ENCODE peak calls at places on chromosomes 13 and 19, in ten cellular contexts. P, T, D, M, K, R, U, N, F and I are unnamed samples.

GRCh38 chr19:4914736-4915501 is 5.6 kb downstream of the UHRF1 start:
- DNase-seq in R (peak; percentile 90), F (peak; percentile 73), K (peak; percentile 21), U (peak; percentile 25), M (no peak), P (no peak), N (no peak), D (peak; percentile 94), T (peak; percentile 69), I (peak; percentile 89)

GRCh38 chr19:18832331-18833140 is 777 bp downstream of the UPF1 start:
- DNase-seq in K (no peak), M (no peak), T (no peak), R (peak; percentile 18), F (peak; percentile 32), U (no peak), D (peak; percentile 65), P (peak; percentile 45), N (peak; percentile 85), I (peak; percentile 42)

GRCh38 chr19:31332096-31332495 is 17.1 kb downstream of the TSHZ3 start:
- DNase-seq in F (no peak), M (no peak), D (peak; percentile 44), R (no peak), P (no peak), N (no peak), K (no peak), U (no peak), T (peak; percentile 79), I (no peak)

GRCh38 chr13:113507564-113508210 is 17.2 kb upstream of the DCUN1D2 start:
- DNase-seq in F (no peak), D (no peak), R (no peak), K (no peak), P (no peak), U (no peak), N (no peak), T (no peak), M (no peak), I (no peak)

GRCh38 chr13:113528101-113528797 is 37.7 kb upstream of the DCUN1D2 start:
- DNase-seq in K (no peak), T (no peak), P (peak; percentile 71), R (no peak), D (no peak), U (no peak), M (no peak), F (no peak), N (no peak), I (no peak)

GRCh38 chr13:93190006-93190405 is 36.6 kb upstream of the GPC6 start:
- DNase-seq in P (no peak), R (no peak), F (no peak), D (no peak), M (no peak), N (no peak), T (no peak), U (no peak), K (no peak), I (no peak)

GRCh38 chr13:30766234-30766633 is 30.9 kb downstream of the ALOX5AP start:
- DNase-seq in N (no peak), P (no peak), R (no peak), U (no peak), K (no peak), T (no peak), M (no peak), F (no peak), D (no peak), I (no peak)

GRCh38 chr19:41133260-41133659 is 19.0 kb downstream of the CYP2F1 start:
- DNase-seq in T (no peak), U (no peak), M (no peak), F (no peak), N (no peak), K (no peak), D (no peak), P (no peak), R (no peak), I (no peak)

GRCh38 chr19:39870171-39870971 is 24.2 kb upstream of the FBL start:
- DNase-seq in P (peak; percentile 11), R (no peak), T (no peak), K (no peak), N (no peak), M (no peak), D (no peak), F (no peak), U (no peak), I (no peak)

GRCh38 chr13:32415019-32415418 is 12.9 kb downstream of the N4BP2L1 start:
- DNase-seq in F (peak; percentile 29), P (no peak), M (no peak), K (no peak), R (no peak), D (peak; percentile 32), U (no peak), T (no peak), N (no peak), I (peak; percentile 25)

GRCh38 chr19:15828121-15828620 is 12.7 kb upstream of the OR10H1 start:
- DNase-seq in P (no peak), D (no peak), T (no peak), N (no peak), M (no peak), R (no peak), K (no peak), F (no peak), U (no peak), I (no peak)

GRCh38 chr13:55571237-55571867 is 1569.4 kb upstream of the PRR20A start:
- DNase-seq in K (no peak), N (no peak), U (no peak), T (no peak), R (no peak), P (no peak), D (no peak), F (no peak), M (no peak), I (no peak)

GRCh38 chr19:7351861-7352260 is 3.1 kb downstream of the ARHGEF18 start:
- DNase-seq in P (no peak), U (no peak), K (no peak), D (no peak), R (no peak), T (no peak), M (no peak), N (no peak), F (no peak), I (no peak)

GRCh38 chr19:5691205-5691929 is 1.3 kb downstream of the RPL36 start:
- DNase-seq in F (peak; percentile 48), M (peak; percentile 81), P (no peak), K (no peak), U (peak; percentile 33), R (no peak), T (peak; percentile 31), D (peak; percentile 60), N (peak; percentile 88), I (peak; percentile 78)

GRCh38 chr19:48637449-48637947 is 319 bp upstream of the DBP start:
- DNase-seq in T (peak; percentile 99), R (peak; percentile 97), P (peak; percentile 99), K (peak; percentile 99), M (peak; percentile 100), U (peak; percentile 99), F (peak; percentile 100), D (peak; percentile 98), N (peak; percentile 99), I (peak; percentile 99)

GRCh38 chr19:40691421-40692211 is 1.2 kb upstream of the NUMBL start:
- DNase-seq in R (no peak), F (peak; percentile 49), K (no peak), D (peak; percentile 25), N (peak; percentile 82), T (no peak), U (no peak), P (no peak), M (no peak), I (no peak)

GRCh38 chr19:18946918-18947317 is 5.9 kb upstream of the HOMER3 start:
- DNase-seq in K (no peak), F (no peak), U (no peak), D (no peak), M (no peak), T (no peak), R (no peak), N (no peak), P (no peak), I (peak; percentile 69)

GRCh38 chr13:41956272-41956671 is 4.6 kb downstream of the VWA8 start:
- DNase-seq in R (no peak), T (no peak), U (no peak), P (no peak), K (no peak), N (no peak), M (no peak), F (no peak), D (no peak), I (no peak)
- H3K27ac ChIP-seq in R (no peak overlapping the region), T (no peak overlapping the region), U (no peak overlapping the region), P (no peak overlapping the region), K (no peak overlapping the region), N (no peak overlapping the region), M (no peak overlapping the region), F (no peak overlapping the region), D (no peak overlapping the region), I (no peak overlapping the region)

GRCh38 chr19:34961775-34962174 is 2.3 kb downstream of the ZNF792 start:
- DNase-seq in F (no peak), U (no peak), K (no peak), T (no peak), P (no peak), R (no peak), N (no peak), M (no peak), D (no peak), I (no peak)
- H3K27ac ChIP-seq in F (no peak overlapping the region), U (peak overlapping the region; percentile 3), K (no peak overlapping the region), T (no peak overlapping the region), P (no peak overlapping the region), R (no peak overlapping the region), N (no peak overlapping the region), M (peak overlapping the region; percentile 89), D (no peak overlapping the region), I (no peak overlapping the region)

DNA sequence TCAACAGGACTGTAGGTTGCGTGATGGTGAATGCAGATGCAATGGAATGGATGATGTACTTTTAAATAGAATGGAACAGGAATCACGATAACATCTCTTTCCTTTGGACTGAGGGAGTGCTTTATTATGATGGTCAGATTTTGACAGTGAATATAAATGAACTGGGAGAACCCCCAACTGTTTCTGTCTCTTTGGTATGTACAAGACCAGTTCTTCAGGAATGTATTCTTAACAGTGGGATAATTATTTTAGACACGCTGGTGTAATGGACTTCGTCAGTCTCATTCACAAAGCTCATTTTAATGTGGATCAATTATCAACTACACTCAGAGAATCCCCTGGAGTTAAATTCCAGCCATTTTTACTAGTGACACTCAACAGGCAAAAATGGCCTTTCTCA is 124.8 kb upstream of the NBEA start:
- DNase-seq in F (no peak), P (no peak), T (no peak), U (no peak), D (no peak), N (no peak), M (no peak), R (no peak), K (no peak), I (no peak)
- H3K27ac ChIP-seq in F (no peak overlapping the region), P (no peak overlapping the region), T (no peak overlapping the region), U (peak overlapping the region; percentile 31), D (no peak overlapping the region), N (no peak overlapping the region), M (no peak overlapping the region), R (no peak overlapping the region), K (no peak overlapping the region), I (no peak overlapping the region)

DNA sequence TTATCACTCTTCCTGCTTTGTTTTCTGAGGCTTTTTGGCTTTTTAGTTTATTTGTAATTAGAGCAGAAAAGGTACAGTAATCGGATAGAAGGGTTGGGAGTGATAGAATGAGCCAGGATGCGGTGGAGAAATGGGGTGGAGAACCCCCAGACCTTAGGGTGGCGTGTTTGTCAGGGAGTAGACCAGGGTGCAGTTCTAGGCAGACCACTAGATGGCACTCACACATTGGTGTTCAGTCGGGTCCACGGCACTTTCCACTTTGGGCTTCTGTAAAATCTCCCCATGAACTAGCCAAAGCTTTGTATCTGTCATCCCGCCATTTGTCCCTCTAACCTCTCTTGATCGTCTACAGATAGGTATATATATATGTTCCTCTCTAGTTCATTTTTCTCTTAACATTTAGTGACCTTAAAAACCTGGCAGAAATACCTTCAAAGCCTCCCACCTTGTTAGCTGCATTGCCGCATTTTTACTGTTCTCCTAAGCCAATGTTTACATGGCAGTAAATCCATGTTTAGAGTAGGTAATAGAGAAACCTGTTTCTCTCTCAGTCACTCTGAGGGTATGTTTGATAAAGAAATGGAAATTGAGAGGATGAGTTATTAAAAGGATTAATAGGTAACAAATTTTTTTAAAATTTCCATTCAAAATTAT is 154.9 kb downstream of the TM9SF2 start:
- DNase-seq in K (peak; percentile 18), P (peak; percentile 88), F (peak; percentile 84), N (peak; percentile 54), T (peak; percentile 67), U (peak; percentile 97), M (peak; percentile 67), D (peak; percentile 79), R (peak; percentile 77), I (peak; percentile 86)
- H3K27ac ChIP-seq in K (no peak overlapping the region), P (no peak overlapping the region), F (peak overlapping the region; percentile 91), N (no peak overlapping the region), T (no peak overlapping the region), U (no peak overlapping the region), M (no peak overlapping the region), D (peak overlapping the region; percentile 67), R (no peak overlapping the region), I (no peak overlapping the region)